ENCODE peak calls at places on chromosomes 4 and X, in five cellular contexts. One of them, this sample, is unnamed.
A peak's percentile ranks its signal among the peaks of the same experiment; 100 is the strongest.

GRCh38 chr4:40916880-40917279 is 167.1 kb downstream of the NSUN7 start:
- DNase-seq in type B pancreatic cell: no peak
- DNase-seq in stimulated activated CD4-positive, alpha-beta T cell treated with anti-CD3 and anti-CD28 coated beads, Interleukin-1b, Interleukin-23, amount 100 ng/mL, for 1 hour: no peak
- DNase-seq in tibial artery: peak; percentile 36
- DNase-seq in lung: peak; percentile 59
- DNase-seq in this sample: no peak

GRCh38 chr4:7904942-7905341 is 34.7 kb downstream of the AFAP1 start:
- DNase-seq in type B pancreatic cell: no peak
- DNase-seq in stimulated activated CD4-positive, alpha-beta T cell treated with anti-CD3 and anti-CD28 coated beads, Interleukin-1b, Interleukin-23, amount 100 ng/mL, for 1 hour: no peak
- DNase-seq in tibial artery: no peak
- DNase-seq in lung: no peak
- DNase-seq in this sample: no peak

GRCh38 chr4:2745981-2746806 is 9.9 kb downstream of the TNIP2 start:
- DNase-seq in type B pancreatic cell: no peak
- DNase-seq in stimulated activated CD4-positive, alpha-beta T cell treated with anti-CD3 and anti-CD28 coated beads, Interleukin-1b, Interleukin-23, amount 100 ng/mL, for 1 hour: peak; percentile 85
- DNase-seq in tibial artery: peak; percentile 56
- DNase-seq in lung: no peak
- DNase-seq in this sample: no peak

GRCh38 chrX:100642296-100642695 is 1.7 kb upstream of the SRPX2 start:
- DNase-seq in type B pancreatic cell: no peak
- DNase-seq in stimulated activated CD4-positive, alpha-beta T cell treated with anti-CD3 and anti-CD28 coated beads, Interleukin-1b, Interleukin-23, amount 100 ng/mL, for 1 hour: no peak
- DNase-seq in tibial artery: no peak
- DNase-seq in lung: no peak
- DNase-seq in this sample: no peak

GRCh38 chr4:15479089-15479912 is 9.6 kb downstream of the CC2D2A start:
- DNase-seq in type B pancreatic cell: peak; percentile 71
- DNase-seq in stimulated activated CD4-positive, alpha-beta T cell treated with anti-CD3 and anti-CD28 coated beads, Interleukin-1b, Interleukin-23, amount 100 ng/mL, for 1 hour: no peak
- DNase-seq in tibial artery: peak; percentile 37
- DNase-seq in lung: peak; percentile 55
- DNase-seq in this sample: no peak

GRCh38 chrX:73916931-73917657 is 354.1 kb downstream of the CHIC1 start:
- DNase-seq in type B pancreatic cell: no peak
- DNase-seq in stimulated activated CD4-positive, alpha-beta T cell treated with anti-CD3 and anti-CD28 coated beads, Interleukin-1b, Interleukin-23, amount 100 ng/mL, for 1 hour: no peak
- DNase-seq in tibial artery: no peak
- DNase-seq in lung: no peak
- DNase-seq in this sample: no peak

GRCh38 chrX:118751950-118752783 is 24.8 kb downstream of the IL13RA1 start:
- DNase-seq in type B pancreatic cell: no peak
- DNase-seq in stimulated activated CD4-positive, alpha-beta T cell treated with anti-CD3 and anti-CD28 coated beads, Interleukin-1b, Interleukin-23, amount 100 ng/mL, for 1 hour: no peak
- DNase-seq in tibial artery: no peak
- DNase-seq in lung: no peak
- DNase-seq in this sample: no peak

GRCh38 chrX:1393871-1394615 is 2.1 kb upstream of the SLC25A6 start:
- DNase-seq in type B pancreatic cell: no peak
- DNase-seq in stimulated activated CD4-positive, alpha-beta T cell treated with anti-CD3 and anti-CD28 coated beads, Interleukin-1b, Interleukin-23, amount 100 ng/mL, for 1 hour: no peak
- DNase-seq in tibial artery: peak; percentile 4
- DNase-seq in lung: no peak
- DNase-seq in this sample: no peak

GRCh38 chr4:4411906-4412305 is 25.0 kb downstream of the NSG1 start:
- DNase-seq in type B pancreatic cell: no peak
- DNase-seq in stimulated activated CD4-positive, alpha-beta T cell treated with anti-CD3 and anti-CD28 coated beads, Interleukin-1b, Interleukin-23, amount 100 ng/mL, for 1 hour: no peak
- DNase-seq in tibial artery: no peak
- DNase-seq in lung: no peak
- DNase-seq in this sample: no peak

GRCh38 chrX:11759461-11760311 is 1.6 kb downstream of the MSL3 start:
- DNase-seq in type B pancreatic cell: peak; percentile 72
- DNase-seq in stimulated activated CD4-positive, alpha-beta T cell treated with anti-CD3 and anti-CD28 coated beads, Interleukin-1b, Interleukin-23, amount 100 ng/mL, for 1 hour: no peak
- DNase-seq in tibial artery: peak; percentile 88
- DNase-seq in lung: peak; percentile 83
- DNase-seq in this sample: peak; percentile 93

GRCh38 chr4:153651961-153652784 is 31.9 kb upstream of the TLR2 start:
- DNase-seq in type B pancreatic cell: no peak
- DNase-seq in stimulated activated CD4-positive, alpha-beta T cell treated with anti-CD3 and anti-CD28 coated beads, Interleukin-1b, Interleukin-23, amount 100 ng/mL, for 1 hour: no peak
- DNase-seq in tibial artery: no peak
- DNase-seq in lung: no peak
- DNase-seq in this sample: no peak

GRCh38 chrX:45172890-45173289 is 27.8 kb downstream of the DIPK2B start:
- DNase-seq in type B pancreatic cell: no peak
- DNase-seq in stimulated activated CD4-positive, alpha-beta T cell treated with anti-CD3 and anti-CD28 coated beads, Interleukin-1b, Interleukin-23, amount 100 ng/mL, for 1 hour: no peak
- DNase-seq in tibial artery: no peak
- DNase-seq in lung: no peak
- DNase-seq in this sample: no peak

GRCh38 chrX:47662144-47662657 is 3.2 kb upstream of the UXT start:
- DNase-seq in type B pancreatic cell: no peak
- DNase-seq in stimulated activated CD4-positive, alpha-beta T cell treated with anti-CD3 and anti-CD28 coated beads, Interleukin-1b, Interleukin-23, amount 100 ng/mL, for 1 hour: no peak
- DNase-seq in tibial artery: peak; percentile 24
- DNase-seq in lung: no peak
- DNase-seq in this sample: no peak

GRCh38 chrX:42708222-42708621 is 69.7 kb downstream of the PPP1R2C start:
- DNase-seq in type B pancreatic cell: no peak
- DNase-seq in stimulated activated CD4-positive, alpha-beta T cell treated with anti-CD3 and anti-CD28 coated beads, Interleukin-1b, Interleukin-23, amount 100 ng/mL, for 1 hour: no peak
- DNase-seq in tibial artery: no peak
- DNase-seq in lung: no peak
- DNase-seq in this sample: no peak

GRCh38 chr4:22466582-22466981 is 49.3 kb downstream of the ADGRA3 start:
- DNase-seq in type B pancreatic cell: no peak
- DNase-seq in stimulated activated CD4-positive, alpha-beta T cell treated with anti-CD3 and anti-CD28 coated beads, Interleukin-1b, Interleukin-23, amount 100 ng/mL, for 1 hour: no peak
- DNase-seq in tibial artery: no peak
- DNase-seq in lung: no peak
- DNase-seq in this sample: no peak

GRCh38 chr4:102850373-102850772 is 18.4 kb upstream of the CISD2 start:
- DNase-seq in type B pancreatic cell: no peak
- DNase-seq in stimulated activated CD4-positive, alpha-beta T cell treated with anti-CD3 and anti-CD28 coated beads, Interleukin-1b, Interleukin-23, amount 100 ng/mL, for 1 hour: no peak
- DNase-seq in tibial artery: no peak
- DNase-seq in lung: no peak
- DNase-seq in this sample: no peak

GRCh38 chr4:181004056-181004455 is 1239.1 kb upstream of the TENM3 start:
- DNase-seq in type B pancreatic cell: no peak
- DNase-seq in stimulated activated CD4-positive, alpha-beta T cell treated with anti-CD3 and anti-CD28 coated beads, Interleukin-1b, Interleukin-23, amount 100 ng/mL, for 1 hour: no peak
- DNase-seq in tibial artery: no peak
- DNase-seq in lung: no peak
- DNase-seq in this sample: no peak

GRCh38 chr4:101321481-101322042 is 25.8 kb downstream of the PPP3CA start:
- DNase-seq in type B pancreatic cell: no peak
- DNase-seq in stimulated activated CD4-positive, alpha-beta T cell treated with anti-CD3 and anti-CD28 coated beads, Interleukin-1b, Interleukin-23, amount 100 ng/mL, for 1 hour: no peak
- DNase-seq in tibial artery: no peak
- DNase-seq in lung: no peak
- DNase-seq in this sample: no peak

GRCh38 chr4:7938513-7939376 is 916 bp downstream of the AFAP1 start:
- DNase-seq in type B pancreatic cell: no peak
- DNase-seq in stimulated activated CD4-positive, alpha-beta T cell treated with anti-CD3 and anti-CD28 coated beads, Interleukin-1b, Interleukin-23, amount 100 ng/mL, for 1 hour: no peak
- DNase-seq in tibial artery: peak; percentile 41
- DNase-seq in lung: no peak
- DNase-seq in this sample: no peak

GRCh38 chr4:38470708-38471262 is 193.2 kb upstream of the KLF3 start:
- DNase-seq in type B pancreatic cell: no peak
- DNase-seq in stimulated activated CD4-positive, alpha-beta T cell treated with anti-CD3 and anti-CD28 coated beads, Interleukin-1b, Interleukin-23, amount 100 ng/mL, for 1 hour: no peak
- DNase-seq in tibial artery: no peak
- DNase-seq in lung: no peak
- DNase-seq in this sample: no peak

GRCh38 chr4:76003620-76004019 is 3.7 kb downstream of the CXCL9 start:
- DNase-seq in type B pancreatic cell: no peak
- DNase-seq in stimulated activated CD4-positive, alpha-beta T cell treated with anti-CD3 and anti-CD28 coated beads, Interleukin-1b, Interleukin-23, amount 100 ng/mL, for 1 hour: no peak
- DNase-seq in tibial artery: no peak
- DNase-seq in lung: no peak
- DNase-seq in this sample: no peak

GRCh38 chr4:152220201-152220666 is 315.7 kb downstream of the FBXW7 start:
- DNase-seq in type B pancreatic cell: no peak
- DNase-seq in stimulated activated CD4-positive, alpha-beta T cell treated with anti-CD3 and anti-CD28 coated beads, Interleukin-1b, Interleukin-23, amount 100 ng/mL, for 1 hour: no peak
- DNase-seq in tibial artery: no peak
- DNase-seq in lung: no peak
- DNase-seq in this sample: no peak

GRCh38 chr4:80257851-80258250 is 8.6 kb upstream of the FGF5 start:
- DNase-seq in type B pancreatic cell: no peak
- DNase-seq in stimulated activated CD4-positive, alpha-beta T cell treated with anti-CD3 and anti-CD28 coated beads, Interleukin-1b, Interleukin-23, amount 100 ng/mL, for 1 hour: no peak
- DNase-seq in tibial artery: no peak
- DNase-seq in lung: no peak
- DNase-seq in this sample: no peak

GRCh38 chr4:16729361-16729760 is 169.1 kb downstream of the LDB2 start:
- DNase-seq in type B pancreatic cell: no peak
- DNase-seq in stimulated activated CD4-positive, alpha-beta T cell treated with anti-CD3 and anti-CD28 coated beads, Interleukin-1b, Interleukin-23, amount 100 ng/mL, for 1 hour: no peak
- DNase-seq in tibial artery: no peak
- DNase-seq in lung: no peak
- DNase-seq in this sample: no peak

GRCh38 chrX:131812847-131813825 is 210.0 kb upstream of the STK26 start:
- DNase-seq in type B pancreatic cell: no peak
- DNase-seq in stimulated activated CD4-positive, alpha-beta T cell treated with anti-CD3 and anti-CD28 coated beads, Interleukin-1b, Interleukin-23, amount 100 ng/mL, for 1 hour: peak; percentile 41
- DNase-seq in tibial artery: no peak
- DNase-seq in lung: peak; percentile 81
- DNase-seq in this sample: peak; percentile 93

GRCh38 chrX:55450259-55450658 is 1.7 kb upstream of the MAGEH1 start:
- DNase-seq in type B pancreatic cell: no peak
- DNase-seq in stimulated activated CD4-positive, alpha-beta T cell treated with anti-CD3 and anti-CD28 coated beads, Interleukin-1b, Interleukin-23, amount 100 ng/mL, for 1 hour: no peak
- DNase-seq in tibial artery: no peak
- DNase-seq in lung: no peak
- DNase-seq in this sample: no peak

GRCh38 chr4:165199722-165200121 is 7.6 kb upstream of the KLHL2 start:
- DNase-seq in type B pancreatic cell: no peak
- DNase-seq in stimulated activated CD4-positive, alpha-beta T cell treated with anti-CD3 and anti-CD28 coated beads, Interleukin-1b, Interleukin-23, amount 100 ng/mL, for 1 hour: no peak
- DNase-seq in tibial artery: no peak
- DNase-seq in lung: no peak
- DNase-seq in this sample: no peak

GRCh38 chr4:153541426-153542096 is 75.4 kb downstream of the TMEM131L start:
- DNase-seq in type B pancreatic cell: no peak
- DNase-seq in stimulated activated CD4-positive, alpha-beta T cell treated with anti-CD3 and anti-CD28 coated beads, Interleukin-1b, Interleukin-23, amount 100 ng/mL, for 1 hour: no peak
- DNase-seq in tibial artery: no peak
- DNase-seq in lung: no peak
- DNase-seq in this sample: no peak

GRCh38 chr4:56701156-56701471 is 20.0 kb upstream of the HOPX start:
- DNase-seq in type B pancreatic cell: no peak
- DNase-seq in stimulated activated CD4-positive, alpha-beta T cell treated with anti-CD3 and anti-CD28 coated beads, Interleukin-1b, Interleukin-23, amount 100 ng/mL, for 1 hour: no peak
- DNase-seq in tibial artery: no peak
- DNase-seq in lung: no peak
- DNase-seq in this sample: no peak

GRCh38 chr4:5238106-5238505 is 186.8 kb downstream of the STK32B start:
- DNase-seq in type B pancreatic cell: no peak
- DNase-seq in stimulated activated CD4-positive, alpha-beta T cell treated with anti-CD3 and anti-CD28 coated beads, Interleukin-1b, Interleukin-23, amount 100 ng/mL, for 1 hour: no peak
- DNase-seq in tibial artery: no peak
- DNase-seq in lung: no peak
- DNase-seq in this sample: no peak

GRCh38 chr4:77576351-77576750 is 29.3 kb upstream of the CXCL13 start:
- DNase-seq in type B pancreatic cell: no peak
- DNase-seq in stimulated activated CD4-positive, alpha-beta T cell treated with anti-CD3 and anti-CD28 coated beads, Interleukin-1b, Interleukin-23, amount 100 ng/mL, for 1 hour: no peak
- DNase-seq in tibial artery: no peak
- DNase-seq in lung: no peak
- DNase-seq in this sample: no peak

GRCh38 chr4:41207330-41207831 is 7.0 kb downstream of the APBB2 start:
- DNase-seq in type B pancreatic cell: no peak
- DNase-seq in stimulated activated CD4-positive, alpha-beta T cell treated with anti-CD3 and anti-CD28 coated beads, Interleukin-1b, Interleukin-23, amount 100 ng/mL, for 1 hour: no peak
- DNase-seq in tibial artery: no peak
- DNase-seq in lung: no peak
- DNase-seq in this sample: no peak

GRCh38 chr4:140213116-140213515 is 59.1 kb upstream of the MAML3 start:
- DNase-seq in type B pancreatic cell: no peak
- DNase-seq in stimulated activated CD4-positive, alpha-beta T cell treated with anti-CD3 and anti-CD28 coated beads, Interleukin-1b, Interleukin-23, amount 100 ng/mL, for 1 hour: no peak
- DNase-seq in tibial artery: no peak
- DNase-seq in lung: no peak
- DNase-seq in this sample: no peak

GRCh38 chr4:153471691-153472080 is 5.5 kb downstream of the TMEM131L start:
- DNase-seq in type B pancreatic cell: no peak
- DNase-seq in stimulated activated CD4-positive, alpha-beta T cell treated with anti-CD3 and anti-CD28 coated beads, Interleukin-1b, Interleukin-23, amount 100 ng/mL, for 1 hour: no peak
- DNase-seq in tibial artery: no peak
- DNase-seq in lung: no peak
- DNase-seq in this sample: no peak

GRCh38 chr4:185396724-185397402 is at the start of gene ANKRD37:
- DNase-seq in type B pancreatic cell: no peak
- DNase-seq in stimulated activated CD4-positive, alpha-beta T cell treated with anti-CD3 and anti-CD28 coated beads, Interleukin-1b, Interleukin-23, amount 100 ng/mL, for 1 hour: no peak
- DNase-seq in tibial artery: peak; percentile 51
- DNase-seq in lung: peak; percentile 64
- DNase-seq in this sample: no peak

GRCh38 chrX:53798281-53798680 is 111.8 kb upstream of the HUWE1 start:
- DNase-seq in type B pancreatic cell: no peak
- DNase-seq in stimulated activated CD4-positive, alpha-beta T cell treated with anti-CD3 and anti-CD28 coated beads, Interleukin-1b, Interleukin-23, amount 100 ng/mL, for 1 hour: no peak
- DNase-seq in tibial artery: no peak
- DNase-seq in lung: no peak
- DNase-seq in this sample: no peak

GRCh38 chr4:174437324-174437723 is 85.0 kb downstream of the HPGD start:
- DNase-seq in type B pancreatic cell: no peak
- DNase-seq in stimulated activated CD4-positive, alpha-beta T cell treated with anti-CD3 and anti-CD28 coated beads, Interleukin-1b, Interleukin-23, amount 100 ng/mL, for 1 hour: no peak
- DNase-seq in tibial artery: no peak
- DNase-seq in lung: no peak
- DNase-seq in this sample: no peak

GRCh38 chr4:47074836-47075235 is 43.5 kb downstream of the GABRB1 start:
- DNase-seq in type B pancreatic cell: no peak
- DNase-seq in stimulated activated CD4-positive, alpha-beta T cell treated with anti-CD3 and anti-CD28 coated beads, Interleukin-1b, Interleukin-23, amount 100 ng/mL, for 1 hour: no peak
- DNase-seq in tibial artery: no peak
- DNase-seq in lung: no peak
- DNase-seq in this sample: no peak

GRCh38 chr4:25953740-25954139 is 39.7 kb downstream of the SMIM20 start:
- DNase-seq in type B pancreatic cell: no peak
- DNase-seq in stimulated activated CD4-positive, alpha-beta T cell treated with anti-CD3 and anti-CD28 coated beads, Interleukin-1b, Interleukin-23, amount 100 ng/mL, for 1 hour: no peak
- DNase-seq in tibial artery: no peak
- DNase-seq in lung: no peak
- DNase-seq in this sample: no peak

This sample was measured in lower leg skin.